ENCODE peak calls at places on chromosomes 11 and 22, in ten cellular contexts. One of them, this sample, is unnamed.

GRCh38 chr11:118263694-118264567 is at the start of gene MPZL2:
- DNase-seq in HepG2: peak
- DNase-seq in HEK293T: no peak
- DNase-seq in occipital lobe: no peak
- DNase-seq in GM13977: no peak
- DNase-seq in GM23248: peak
- DNase-seq in activated CD4-positive, alpha-beta T cell treated with anti-CD3 and anti-CD28 coated beads for 36 hours: peak
- DNase-seq in nephron progenitor cell: peak
- DNase-seq in AG20443: no peak
- DNase-seq in stimulated activated CD8-positive, alpha-beta memory T cell treated with anti-CD3 and anti-CD28 coated beads, Interleukin-2, amount 100 ng/mL, for 48 hours: no peak
- DNase-seq in this sample: peak

GRCh38 chr11:102320679-102321078 is 3.4 kb downstream of the BIRC3 start:
- DNase-seq in occipital lobe: no peak
- DNase-seq in HepG2: no peak
- DNase-seq in GM13977: no peak
- DNase-seq in nephron progenitor cell: no peak
- DNase-seq in activated CD4-positive, alpha-beta T cell treated with anti-CD3 and anti-CD28 coated beads for 36 hours: no peak
- DNase-seq in GM23248: no peak
- DNase-seq in stimulated activated CD8-positive, alpha-beta memory T cell treated with anti-CD3 and anti-CD28 coated beads, Interleukin-2, amount 100 ng/mL, for 48 hours: no peak
- DNase-seq in HEK293T: no peak
- DNase-seq in AG20443: no peak
- DNase-seq in this sample: no peak

GRCh38 chr22:30868663-30869385 is 99.8 kb downstream of the MORC2 start:
- DNase-seq in HepG2: no peak
- DNase-seq in nephron progenitor cell: no peak
- DNase-seq in activated CD4-positive, alpha-beta T cell treated with anti-CD3 and anti-CD28 coated beads for 36 hours: no peak
- DNase-seq in occipital lobe: peak
- DNase-seq in GM13977: no peak
- DNase-seq in HEK293T: no peak
- DNase-seq in AG20443: no peak
- DNase-seq in stimulated activated CD8-positive, alpha-beta memory T cell treated with anti-CD3 and anti-CD28 coated beads, Interleukin-2, amount 100 ng/mL, for 48 hours: no peak
- DNase-seq in GM23248: peak
- DNase-seq in this sample: peak

GRCh38 chr11:76625787-76626186 is 44.8 kb downstream of the LRRC32 start:
- DNase-seq in GM23248: no peak
- DNase-seq in nephron progenitor cell: no peak
- DNase-seq in GM13977: no peak
- DNase-seq in AG20443: no peak
- DNase-seq in occipital lobe: no peak
- DNase-seq in HEK293T: no peak
- DNase-seq in HepG2: no peak
- DNase-seq in stimulated activated CD8-positive, alpha-beta memory T cell treated with anti-CD3 and anti-CD28 coated beads, Interleukin-2, amount 100 ng/mL, for 48 hours: no peak
- DNase-seq in activated CD4-positive, alpha-beta T cell treated with anti-CD3 and anti-CD28 coated beads for 36 hours: no peak
- DNase-seq in this sample: no peak

GRCh38 chr22:39920134-39920743 is 19.4 kb downstream of the GRAP2 start:
- DNase-seq in nephron progenitor cell: no peak
- DNase-seq in activated CD4-positive, alpha-beta T cell treated with anti-CD3 and anti-CD28 coated beads for 36 hours: peak
- DNase-seq in occipital lobe: no peak
- DNase-seq in HEK293T: no peak
- DNase-seq in HepG2: no peak
- DNase-seq in AG20443: no peak
- DNase-seq in stimulated activated CD8-positive, alpha-beta memory T cell treated with anti-CD3 and anti-CD28 coated beads, Interleukin-2, amount 100 ng/mL, for 48 hours: no peak
- DNase-seq in GM13977: no peak
- DNase-seq in GM23248: no peak
- DNase-seq in this sample: no peak

GRCh38 chr11:8234425-8234821 is 29.3 kb downstream of the LMO1 start:
- DNase-seq in stimulated activated CD8-positive, alpha-beta memory T cell treated with anti-CD3 and anti-CD28 coated beads, Interleukin-2, amount 100 ng/mL, for 48 hours: no peak
- DNase-seq in occipital lobe: no peak
- DNase-seq in HEK293T: no peak
- DNase-seq in GM13977: no peak
- DNase-seq in GM23248: no peak
- DNase-seq in HepG2: no peak
- DNase-seq in activated CD4-positive, alpha-beta T cell treated with anti-CD3 and anti-CD28 coated beads for 36 hours: no peak
- DNase-seq in nephron progenitor cell: no peak
- DNase-seq in AG20443: no peak
- DNase-seq in this sample: peak

GRCh38 chr22:19271856-19272535 is 19.5 kb downstream of the CLTCL1 start:
- DNase-seq in activated CD4-positive, alpha-beta T cell treated with anti-CD3 and anti-CD28 coated beads for 36 hours: no peak
- DNase-seq in nephron progenitor cell: no peak
- DNase-seq in AG20443: no peak
- DNase-seq in GM23248: no peak
- DNase-seq in stimulated activated CD8-positive, alpha-beta memory T cell treated with anti-CD3 and anti-CD28 coated beads, Interleukin-2, amount 100 ng/mL, for 48 hours: no peak
- DNase-seq in HepG2: peak
- DNase-seq in occipital lobe: no peak
- DNase-seq in HEK293T: no peak
- DNase-seq in GM13977: no peak
- DNase-seq in this sample: no peak

GRCh38 chr11:27754035-27755017 is 54.1 kb upstream of the BDNF start:
- DNase-seq in GM23248: peak
- DNase-seq in occipital lobe: no peak
- DNase-seq in stimulated activated CD8-positive, alpha-beta memory T cell treated with anti-CD3 and anti-CD28 coated beads, Interleukin-2, amount 100 ng/mL, for 48 hours: no peak
- DNase-seq in nephron progenitor cell: peak
- DNase-seq in HepG2: no peak
- DNase-seq in activated CD4-positive, alpha-beta T cell treated with anti-CD3 and anti-CD28 coated beads for 36 hours: no peak
- DNase-seq in AG20443: peak
- DNase-seq in HEK293T: no peak
- DNase-seq in GM13977: no peak
- DNase-seq in this sample: no peak

GRCh38 chr11:12599408-12600143 is 74.6 kb upstream of the TEAD1 start:
- DNase-seq in HEK293T: peak
- DNase-seq in GM13977: peak
- DNase-seq in occipital lobe: no peak
- DNase-seq in AG20443: peak
- DNase-seq in nephron progenitor cell: peak
- DNase-seq in activated CD4-positive, alpha-beta T cell treated with anti-CD3 and anti-CD28 coated beads for 36 hours: peak
- DNase-seq in stimulated activated CD8-positive, alpha-beta memory T cell treated with anti-CD3 and anti-CD28 coated beads, Interleukin-2, amount 100 ng/mL, for 48 hours: peak
- DNase-seq in GM23248: peak
- DNase-seq in HepG2: peak
- DNase-seq in this sample: peak

GRCh38 chr11:69840371-69841169 is 21.4 kb upstream of the FGF3 start:
- DNase-seq in AG20443: peak
- DNase-seq in HepG2: no peak
- DNase-seq in activated CD4-positive, alpha-beta T cell treated with anti-CD3 and anti-CD28 coated beads for 36 hours: no peak
- DNase-seq in GM13977: no peak
- DNase-seq in nephron progenitor cell: no peak
- DNase-seq in HEK293T: no peak
- DNase-seq in occipital lobe: no peak
- DNase-seq in GM23248: no peak
- DNase-seq in stimulated activated CD8-positive, alpha-beta memory T cell treated with anti-CD3 and anti-CD28 coated beads, Interleukin-2, amount 100 ng/mL, for 48 hours: no peak
- DNase-seq in this sample: no peak

GRCh38 chr11:16787035-16787744 is 48.7 kb downstream of the C11orf58 start:
- DNase-seq in occipital lobe: no peak
- DNase-seq in HEK293T: no peak
- DNase-seq in GM13977: no peak
- DNase-seq in nephron progenitor cell: no peak
- DNase-seq in activated CD4-positive, alpha-beta T cell treated with anti-CD3 and anti-CD28 coated beads for 36 hours: no peak
- DNase-seq in AG20443: no peak
- DNase-seq in HepG2: no peak
- DNase-seq in GM23248: peak
- DNase-seq in stimulated activated CD8-positive, alpha-beta memory T cell treated with anti-CD3 and anti-CD28 coated beads, Interleukin-2, amount 100 ng/mL, for 48 hours: no peak
- DNase-seq in this sample: no peak

GRCh38 chr11:69215784-69216415 is 60.2 kb downstream of the SMIM38 start:
- DNase-seq in AG20443: peak
- DNase-seq in GM13977: no peak
- DNase-seq in stimulated activated CD8-positive, alpha-beta memory T cell treated with anti-CD3 and anti-CD28 coated beads, Interleukin-2, amount 100 ng/mL, for 48 hours: no peak
- DNase-seq in occipital lobe: no peak
- DNase-seq in GM23248: peak
- DNase-seq in activated CD4-positive, alpha-beta T cell treated with anti-CD3 and anti-CD28 coated beads for 36 hours: no peak
- DNase-seq in HepG2: no peak
- DNase-seq in nephron progenitor cell: no peak
- DNase-seq in HEK293T: no peak
- DNase-seq in this sample: no peak

GRCh38 chr11:15073361-15074205 is at the start of gene CALCB:
- DNase-seq in GM23248: peak
- DNase-seq in HEK293T: peak
- DNase-seq in AG20443: peak
- DNase-seq in nephron progenitor cell: peak
- DNase-seq in HepG2: no peak
- DNase-seq in occipital lobe: peak
- DNase-seq in stimulated activated CD8-positive, alpha-beta memory T cell treated with anti-CD3 and anti-CD28 coated beads, Interleukin-2, amount 100 ng/mL, for 48 hours: no peak
- DNase-seq in GM13977: peak
- DNase-seq in activated CD4-positive, alpha-beta T cell treated with anti-CD3 and anti-CD28 coated beads for 36 hours: peak
- DNase-seq in this sample: peak